ENCODE peak calls at places on chromosomes 13 and 19, in ten cellular contexts. Q is renal cortical epithelial cell; G is NCI-H1694 treated with DMSO at 0.1 percent for 48 hours; V is fibroblast of the conjunctiva; X is NCI-H774; J is NCI-H510A treated with DMSO at 0.1 percent for 48 hours; D is EH; K is T-helper 9 cell; E is stimulated activated CD4-positive, alpha-beta T cell treated with anti-CD3 and anti-CD28 coated beads, Interleukin-15, amount 100 ng/mL, for 24 hours; A is GM20000. I is an unnamed sample.

GRCh38 chr19:11299946-11300810 is 4.2 kb downstream of the TSPAN16 start:
- DNase-seq in Q (no peak), G (no peak), V (no peak), X (no peak), J (no peak), D (no peak), K (no peak), E (no peak), A (no peak), I (no peak)

GRCh38 chr13:47611664-47612288 is 389.3 kb downstream of the SUCLA2 start:
- DNase-seq in Q (no peak), G (no peak), V (no peak), X (no peak), J (no peak), D (no peak), K (no peak), E (no peak), A (no peak), I (no peak)

GRCh38 chr19:12294308-12295158 is at the start of gene ZNF44:
- DNase-seq in Q (peak), G (peak), V (peak), X (peak), J (peak), D (peak), K (peak), E (peak), A (peak), I (peak)

GRCh38 chr19:17743874-17744273 is 7.4 kb upstream of the FCHO1 start:
- DNase-seq in Q (peak), G (no peak), V (no peak), X (no peak), J (no peak), D (peak), K (no peak), E (no peak), A (no peak), I (no peak)

GRCh38 chr13:30639671-30640070 is 22.0 kb downstream of the USPL1 start:
- DNase-seq in Q (no peak), G (no peak), V (peak), X (no peak), J (no peak), D (peak), K (no peak), E (no peak), A (no peak), I (no peak)

GRCh38 chr13:31749929-31750328 is 10.6 kb downstream of the RXFP2 start:
- DNase-seq in Q (peak), G (no peak), V (peak), X (no peak), J (no peak), D (peak), K (no peak), E (no peak), A (no peak), I (peak)

GRCh38 chr19:55304980-55305379 is 20.2 kb downstream of the TMEM150B start:
- DNase-seq in Q (no peak), G (no peak), V (no peak), X (no peak), J (no peak), D (no peak), K (no peak), E (no peak), A (no peak), I (no peak)

GRCh38 chr13:24004142-24004541 is 106.8 kb upstream of the C1QTNF9B start:
- DNase-seq in Q (no peak), G (no peak), V (no peak), X (no peak), J (no peak), D (no peak), K (no peak), E (no peak), A (no peak), I (no peak)

GRCh38 chr13:93227280-93227905 is 786 bp downstream of the GPC6 start:
- DNase-seq in Q (no peak), G (peak), V (no peak), X (peak), J (peak), D (peak), K (no peak), E (no peak), A (no peak), I (no peak)

GRCh38 chr13:98133949-98134348 is 8.9 kb upstream of the FARP1 start:
- DNase-seq in Q (peak), G (no peak), V (no peak), X (no peak), J (no peak), D (no peak), K (no peak), E (no peak), A (peak), I (no peak)

GRCh38 chr19:8240274-8241229 is 31.4 kb downstream of the CERS4 start:
- DNase-seq in Q (peak), G (peak), V (peak), X (no peak), J (no peak), D (peak), K (no peak), E (peak), A (peak), I (peak)

GRCh38 chr19:12156254-12157058 is at the start of gene ZNF625:
- DNase-seq in Q (peak), G (peak), V (peak), X (peak), J (peak), D (peak), K (no peak), E (peak), A (peak), I (peak)

GRCh38 chr13:26973946-26974345 is 197.7 kb downstream of the USP12 start:
- DNase-seq in Q (no peak), G (no peak), V (no peak), X (no peak), J (no peak), D (no peak), K (no peak), E (no peak), A (no peak), I (no peak)

I was measured in AG09319.